ENCODE peak calls at places on chromosomes 12 and 14, in four cellular contexts. A is activated T-cell treated with anti-CD3 and anti-CD28 coated beads, Interleukin-2, amount 50 U/mL, for 48 hours; H is WTC11; B is LoVo. Z is an unnamed sample.

GRCh38 chr14:30015471-30015870 is 87.8 kb upstream of the PRKD1 start:
- DNase-seq in A (no peak), H (no peak), B (no peak), Z (no peak)

GRCh38 chr12:59787610-59788009 is 191.8 kb downstream of the SLC16A7 start:
- DNase-seq in A (no peak), H (no peak), B (no peak), Z (no peak)

GRCh38 chr12:103742349-103742784 is 98.7 kb downstream of the NT5DC3 start:
- DNase-seq in B (peak), H (no peak), A (no peak), Z (no peak)

GRCh38 chr12:110304061-110304551 is 23.1 kb downstream of the ATP2A2 start:
- DNase-seq in B (no peak), A (no peak), H (no peak), Z (no peak)

GRCh38 chr12:8989425-8989824 is at the start of gene KLRG1:
- DNase-seq in A (no peak), B (no peak), H (no peak), Z (no peak)

GRCh38 chr14:82911930-82912329 is 1378.3 kb upstream of the SEL1L start:
- DNase-seq in A (no peak), B (no peak), H (no peak), Z (no peak)

GRCh38 chr12:58588771-58589170 is 331.5 kb downstream of the LRIG3 start:
- DNase-seq in A (no peak), H (no peak), B (no peak), Z (no peak)

GRCh38 chr12:32559434-32559833 is 119.7 kb upstream of the DNM1L start:
- DNase-seq in H (no peak), A (no peak), B (no peak), Z (no peak)

GRCh38 chr12:102631274-102631673 is 150.9 kb upstream of the IGF1 start:
- DNase-seq in H (no peak), B (peak), A (no peak), Z (no peak)

GRCh38 chr12:87779858-87780498 is 249.2 kb downstream of the C12orf50 start:
- DNase-seq in B (no peak), A (no peak), H (no peak), Z (no peak)

GRCh38 chr12:63353559-63353958 is 202.6 kb upstream of the AVPR1A start:
- DNase-seq in H (no peak), A (no peak), B (peak), Z (no peak)

GRCh38 chr12:112183141-112183581 is 57.8 kb downstream of the TRAFD1 start:
- DNase-seq in A (peak), H (no peak), B (no peak), Z (no peak)

GRCh38 chr12:91769736-91770135 is 375.9 kb downstream of the BTG1 start:
- DNase-seq in B (no peak), H (no peak), A (no peak), Z (no peak)

GRCh38 chr12:93300611-93301021 is 77.1 kb upstream of the NUDT4 start:
- DNase-seq in A (no peak), B (no peak), H (no peak), Z (no peak)

GRCh38 chr14:24246765-24247212 is 4.4 kb upstream of the TINF2 start:
- DNase-seq in A (no peak), B (no peak), H (no peak), Z (no peak)

GRCh38 chr12:54472494-54473262 is 724 bp downstream of the GTSF1 start:
- DNase-seq in H (no peak), B (no peak), A (no peak), Z (no peak)

Z was measured in HCT116.